ENCODE peak calls at places on chromosomes 1 and 21, in five cellular contexts. I is ovary, G is kidney, F is stomach, L is SJSA1. A is an unnamed sample.
A peak's percentile ranks its signal among the peaks of the same experiment; 100 is the strongest.

GRCh38 chr1:38840281-38840680 is 19.3 kb downstream of the RRAGC start:
- DNase-seq in I (no peak), L (no peak), G (no peak), F (no peak), A (no peak)

GRCh38 chr1:2198571-2198970 is 4.0 kb upstream of the FAAP20 start:
- DNase-seq in L (no peak), F (peak; percentile 86), G (peak; percentile 88), I (no peak), A (no peak)

GRCh38 chr1:221759436-221759835 is 17.5 kb upstream of the DUSP10 start:
- DNase-seq in L (no peak), I (no peak), F (no peak), G (no peak), A (no peak)

GRCh38 chr1:248786106-248786665 is 30.6 kb upstream of the LYPD8 start:
- DNase-seq in F (no peak), L (no peak), I (no peak), G (no peak), A (no peak)

GRCh38 chr1:165364432-165365133 is 8.1 kb upstream of the LMX1A start:
- DNase-seq in I (no peak), F (no peak), G (no peak), L (no peak), A (peak; percentile 62)

GRCh38 chr1:236502972-236503639 is 20.7 kb upstream of the LGALS8 start:
- DNase-seq in G (no peak), F (peak; percentile 62), I (no peak), L (peak; percentile 96), A (no peak)

GRCh38 chr1:176976236-176976635 is 188.3 kb downstream of the ASTN1 start:
- DNase-seq in F (no peak), I (no peak), G (no peak), L (no peak), A (no peak)

GRCh38 chr1:208254862-208255261 is 10.7 kb upstream of the PLXNA2 start:
- DNase-seq in F (no peak), I (no peak), L (peak; percentile 77), G (no peak), A (no peak)

GRCh38 chr1:225844236-225845061 is 34.5 kb downstream of the EPHX1 start:
- DNase-seq in F (no peak), G (peak; percentile 72), I (no peak), L (no peak), A (peak; percentile 86)

GRCh38 chr1:85579619-85580018 is 942 bp upstream of the CCN1 start:
- DNase-seq in L (peak; percentile 86), F (no peak), I (peak; percentile 19), G (peak; percentile 80), A (no peak)

GRCh38 chr1:175504875-175505555 is 238.4 kb downstream of the TNR start:
- DNase-seq in G (no peak), L (no peak), I (no peak), F (no peak), A (no peak)

GRCh38 chr1:168371477-168371876 is 90.8 kb downstream of the TBX19 start:
- DNase-seq in L (no peak), G (no peak), I (no peak), F (no peak), A (no peak)

GRCh38 chr1:225950905-225951351 is 9.9 kb upstream of the LEFTY2 start:
- DNase-seq in I (no peak), L (no peak), G (no peak), F (no peak), A (no peak)

GRCh38 chr21:42433946-42434551 is 30.3 kb downstream of the UBASH3A start:
- DNase-seq in L (no peak), F (peak; percentile 42), G (peak; percentile 15), I (no peak), A (no peak)

GRCh38 chr1:170670751-170671628 is 7.1 kb downstream of the PRRX1 start:
- DNase-seq in F (no peak), G (peak; percentile 73), L (no peak), I (no peak), A (no peak)

GRCh38 chr1:41767534-41767933 is 151.2 kb downstream of the HIVEP3 start:
- DNase-seq in F (no peak), L (no peak), I (no peak), G (no peak), A (no peak)

GRCh38 chr1:60942291-60942690 is 140.1 kb upstream of the NFIA start:
- DNase-seq in F (no peak), G (no peak), I (no peak), L (no peak), A (no peak)

GRCh38 chr1:29084196-29084521 is 39.5 kb downstream of the TMEM200B start:
- DNase-seq in F (no peak), L (no peak), G (no peak), I (no peak), A (no peak)

GRCh38 chr1:187958207-187958606 is 1129.5 kb downstream of the PLA2G4A start:
- DNase-seq in F (no peak), I (no peak), L (no peak), G (no peak), A (no peak)

GRCh38 chr1:70169018-70169839 is 36.1 kb downstream of the LRRC40 start:
- DNase-seq in I (no peak), G (no peak), L (no peak), F (no peak), A (no peak)

GRCh38 chr1:229041946-229042345 is 229.0 kb upstream of the RAB4A start:
- DNase-seq in L (no peak), I (no peak), F (no peak), G (no peak), A (no peak)

GRCh38 chr1:47231314-47232186 is 475 bp downstream of the TAL1 start:
- DNase-seq in I (no peak), F (no peak), L (peak; percentile 31), G (no peak), A (no peak)

GRCh38 chr1:40746344-40747090 is 37.1 kb upstream of the KCNQ4 start:
- DNase-seq in I (no peak), L (no peak), F (no peak), G (no peak), A (no peak)
- H3K27ac ChIP-seq in I (no peak overlapping the region), L (no peak overlapping the region), F (no peak overlapping the region), G (no peak overlapping the region), A (no peak overlapping the region)

GRCh38 chr1:26752519-26752918 is 35.2 kb upstream of the PIGV start:
- DNase-seq in I (no peak), F (no peak), G (no peak), L (no peak), A (no peak)
- H3K27ac ChIP-seq in I (no peak overlapping the region), F (no peak overlapping the region), G (no peak overlapping the region), L (peak overlapping the region; percentile 19), A (peak overlapping the region; percentile 30)

GRCh38 chr1:31957701-31958674 is 19.8 kb upstream of the PTP4A2 start:
- DNase-seq in F (no peak), L (no peak), G (no peak), I (no peak), A (no peak)
- H3K27ac ChIP-seq in F (peak overlapping the region; percentile 91), L (no peak overlapping the region), G (peak overlapping the region; percentile 28), I (no peak overlapping the region), A (peak overlapping the region; percentile 99)

GRCh38 chr1:214571281-214571680 is 19.9 kb upstream of the PTPN14 start:
- DNase-seq in I (no peak), F (no peak), G (no peak), L (no peak), A (no peak)
- H3K27ac ChIP-seq in I (peak overlapping the region; percentile 46), F (no peak overlapping the region), G (no peak overlapping the region), L (no peak overlapping the region), A (no peak overlapping the region)

GRCh38 chr1:145961425-145962156 is 2.8 kb downstream of the ANKRD34A start:
- DNase-seq in G (peak; percentile 86), I (peak; percentile 69), L (no peak), F (no peak), A (no peak)

GRCh38 chr1:145960468-145961108 is 2.8 kb upstream of the LIX1L start:
- DNase-seq in L (peak; percentile 83), G (peak; percentile 94), F (peak; percentile 70), I (peak; percentile 90), A (no peak)

GRCh38 chr1:145963218-145964019 is 956 bp downstream of the ANKRD34A start:
- DNase-seq in L (peak; percentile 53), I (no peak), G (no peak), F (no peak), A (no peak)

GRCh38 chr1:145961109-145961424 is 3.2 kb upstream of the LIX1L start:
- DNase-seq in F (no peak), I (peak; percentile 29), G (no peak), L (no peak), A (no peak)

DNA sequence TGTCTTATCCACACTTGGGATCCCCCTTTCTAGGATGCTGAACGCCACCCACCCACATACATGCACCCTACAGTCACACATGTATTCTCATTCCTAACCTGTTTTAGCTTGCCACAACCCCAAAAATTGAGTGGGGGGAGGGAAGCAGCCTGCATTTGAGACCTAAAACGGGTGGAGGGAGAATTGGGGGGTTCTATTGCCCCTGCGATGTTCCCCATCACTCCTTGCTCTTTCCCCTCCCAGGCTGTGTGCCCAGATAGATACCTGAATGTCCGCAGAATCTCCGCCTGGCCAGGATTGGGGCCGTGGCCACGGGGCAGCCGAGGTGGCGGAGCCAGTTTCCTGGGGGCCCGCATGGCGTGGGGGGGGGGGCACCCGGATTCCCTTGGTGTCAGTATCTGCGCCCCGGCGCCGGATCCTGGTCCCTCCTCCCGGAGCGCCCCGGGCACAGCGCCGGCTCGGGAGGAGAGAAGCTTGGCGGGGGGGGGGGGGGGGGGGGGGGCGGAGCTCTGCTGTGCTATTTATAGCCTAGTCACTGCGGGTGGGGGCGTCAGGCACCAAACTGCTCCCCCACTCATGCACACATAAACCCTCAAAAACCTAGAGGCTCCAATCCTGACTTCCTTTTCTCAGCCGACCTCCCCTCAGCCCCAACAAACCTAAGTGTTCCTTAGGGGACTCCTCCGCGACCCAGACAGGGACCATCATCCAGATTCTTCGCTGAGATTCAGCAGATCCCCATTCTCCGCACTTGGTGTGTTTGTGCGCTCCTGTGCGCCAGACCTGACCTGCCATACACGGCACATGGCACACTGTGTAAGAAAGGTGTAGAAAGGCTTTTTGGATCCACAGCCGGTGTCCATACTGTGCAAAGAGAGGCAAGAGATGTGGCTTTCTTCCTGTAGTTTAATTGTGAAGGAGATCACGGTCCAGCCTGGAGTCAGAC is 1.9 kb downstream of the ANKRD34A start:
- DNase-seq in G (peak; percentile 86), I (peak; percentile 72), F (no peak), L (no peak), A (no peak)
- H3K27ac ChIP-seq in G (peak overlapping the region; percentile 61), I (peak overlapping the region; percentile 87), F (peak overlapping the region; percentile 87), L (no peak overlapping the region), A (peak overlapping the region; percentile 95)

GRCh38 chr1:26856181-26856580 is 6.8 kb upstream of the SFN start:
- DNase-seq in L (no peak), G (no peak), F (no peak), I (no peak), A (no peak)
- H3K27ac ChIP-seq in L (no peak overlapping the region), G (no peak overlapping the region), F (no peak overlapping the region), I (no peak overlapping the region), A (peak overlapping the region; percentile 98)

GRCh38 chr21:45478115-45478801 is 64.0 kb downstream of the SLC19A1 start:
- DNase-seq in F (peak; percentile 75), I (no peak), L (peak; percentile 55), G (no peak), A (no peak)

GRCh38 chr21:45477176-45478114 is 64.8 kb downstream of the SLC19A1 start:
- DNase-seq in L (no peak), G (peak; percentile 74), F (no peak), I (no peak), A (no peak)

GRCh38 chr21:45475004-45475685 is 67.1 kb downstream of the SLC19A1 start:
- DNase-seq in I (no peak), G (no peak), F (no peak), L (no peak), A (no peak)

GRCh38 chr21:45475797-45476570 is 66.3 kb downstream of the SLC19A1 start:
- DNase-seq in I (no peak), L (no peak), G (no peak), F (no peak), A (no peak)

GRCh38 chr21:45476582-45476981 is 65.7 kb downstream of the SLC19A1 start:
- DNase-seq in F (no peak), L (no peak), G (no peak), I (no peak), A (no peak)
- H3K27ac ChIP-seq in F (no peak overlapping the region), L (no peak overlapping the region), G (no peak overlapping the region), I (no peak overlapping the region), A (no peak overlapping the region)